ENCODE peak calls at places on chromosomes 2 and 18, in seven cellular contexts. X, Q, I, K, J, O and A are unnamed samples.
A peak's percentile ranks its signal among the peaks of the same experiment; 100 is the strongest.

GRCh38 chr2:197707316-197708213 is 2.4 kb downstream of the MARS2 start:
- DNase-seq in O (no peak), Q (peak; percentile 38), X (peak; percentile 11), K (no peak), J (peak; percentile 52), I (peak; percentile 31), A (peak; percentile 62)

GRCh38 chr2:224930124-224930523 is 112.1 kb downstream of the DOCK10 start:
- DNase-seq in J (no peak), Q (no peak), O (no peak), X (no peak), I (no peak), K (no peak), A (peak; percentile 41)

GRCh38 chr2:184689633-184690032 is 91.3 kb downstream of the ZNF804A start:
- DNase-seq in I (no peak), K (no peak), X (no peak), O (no peak), Q (no peak), J (no peak), A (no peak)

GRCh38 chr2:168722592-168722991 is 79.8 kb upstream of the NOSTRIN start:
- DNase-seq in J (peak; percentile 82), X (no peak), Q (peak; percentile 30), K (no peak), I (no peak), O (no peak), A (peak; percentile 87)

GRCh38 chr2:10424051-10424450 is 24.1 kb downstream of the ODC1 start:
- DNase-seq in K (no peak), O (no peak), I (no peak), J (peak; percentile 81), X (no peak), Q (no peak), A (no peak)

GRCh38 chr2:197442865-197443264 is 8.0 kb upstream of the SF3B1 start:
- DNase-seq in J (no peak), O (no peak), I (no peak), K (no peak), Q (no peak), X (no peak), A (no peak)

GRCh38 chr2:140186201-140186775 is 1406.1 kb upstream of the NXPH2 start:
- DNase-seq in K (no peak), Q (no peak), X (no peak), I (no peak), J (no peak), O (no peak), A (no peak)

GRCh38 chr2:26459991-26460612 is 17.8 kb downstream of the OTOF start:
- DNase-seq in O (no peak), Q (no peak), K (no peak), J (no peak), X (no peak), I (no peak), A (no peak)

GRCh38 chr2:234300932-234301823 is 195.7 kb downstream of the ARL4C start:
- DNase-seq in K (no peak), O (peak; percentile 37), I (no peak), X (no peak), J (no peak), Q (no peak), A (no peak)

GRCh38 chr18:28526196-28526595 is 349.3 kb upstream of the CDH2 start:
- DNase-seq in Q (no peak), O (no peak), J (no peak), K (no peak), X (no peak), I (no peak), A (no peak)

GRCh38 chr2:47644351-47644750 is 138.6 kb upstream of the MSH6 start:
- DNase-seq in Q (no peak), I (no peak), J (no peak), K (peak; percentile 54), X (no peak), O (no peak), A (no peak)

GRCh38 chr2:207903236-207903635 is 122.1 kb downstream of the PLEKHM3 start:
- DNase-seq in Q (no peak), X (no peak), J (no peak), O (no peak), I (no peak), K (no peak), A (no peak)

GRCh38 chr2:33058716-33059451 is 112.1 kb downstream of the LTBP1 start:
- DNase-seq in Q (no peak), O (no peak), J (no peak), I (no peak), K (no peak), X (peak; percentile 16), A (no peak)

GRCh38 chr2:72149556-72150156 is 2.0 kb upstream of the CYP26B1 start:
- DNase-seq in O (no peak), Q (no peak), X (no peak), I (no peak), J (no peak), K (no peak), A (no peak)

GRCh38 chr18:2954869-2955645 is 57.9 kb downstream of the LPIN2 start:
- DNase-seq in Q (no peak), O (no peak), I (no peak), K (no peak), X (no peak), J (no peak), A (no peak)

GRCh38 chr18:31099490-31100230 is 2.6 kb downstream of the DSC2 start:
- DNase-seq in Q (no peak), X (no peak), O (no peak), I (no peak), J (no peak), K (no peak), A (no peak)

GRCh38 chr18:38847326-38847725 is 1281.7 kb upstream of the CELF4 start:
- DNase-seq in I (no peak), K (no peak), X (no peak), J (no peak), Q (no peak), O (no peak), A (no peak)